ENCODE peak calls at places on chromosomes 3 and 15, in five cellular contexts. V is EL, W is NCI-H748 treated with DMSO at 0.1 percent for 48 hours, U is EH, R is Right ventricle myocardium superior. Q is an unnamed sample.

GRCh38 chr3:56969851-56970250 is 90.6 kb upstream of the SPATA12 start:
- DNase-seq in V (peak; percentile 34), W (no peak), U (no peak), R (no peak), Q (no peak)

GRCh38 chr15:60400957-60401356 is 3.2 kb upstream of the ANXA2 start:
- DNase-seq in V (peak; percentile 8), W (no peak), U (no peak), R (no peak), Q (no peak)

GRCh38 chr3:132660056-132660744 is at the start of gene UBA5:
- DNase-seq in V (peak; percentile 77), W (no peak), U (peak; percentile 77), R (peak; percentile 81), Q (peak; percentile 83)

GRCh38 chr15:82802497-82802896 is 3.4 kb downstream of the FSD2 start:
- DNase-seq in V (no peak), W (no peak), U (no peak), R (no peak), Q (no peak)

GRCh38 chr3:4426261-4426781 is 40.7 kb downstream of the SUMF1 start:
- DNase-seq in V (no peak), W (no peak), U (no peak), R (no peak), Q (no peak)

GRCh38 chr3:107431298-107432012 is 54.2 kb downstream of the CCDC54 start:
- DNase-seq in V (peak; percentile 81), W (peak; percentile 35), U (peak; percentile 84), R (peak; percentile 81), Q (peak; percentile 79)

GRCh38 chr3:182843478-182843877 is 50.2 kb downstream of the ATP11B start:
- DNase-seq in V (no peak), W (no peak), U (peak; percentile 42), R (no peak), Q (no peak)

GRCh38 chr15:39479916-39480315 is 101.0 kb upstream of the THBS1 start:
- DNase-seq in V (peak; percentile 39), W (no peak), U (no peak), R (no peak), Q (no peak)

GRCh38 chr15:92869977-92870644 is 30.0 kb upstream of the CHD2 start:
- DNase-seq in V (peak; percentile 31), W (no peak), U (no peak), R (no peak), Q (no peak)

GRCh38 chr3:127483005-127483641 is 107.4 kb downstream of the TPRA1 start:
- DNase-seq in V (no peak), W (no peak), U (no peak), R (no peak), Q (no peak)

GRCh38 chr3:190673157-190673556 is 159.3 kb downstream of the IL1RAP start:
- DNase-seq in V (peak; percentile 41), W (no peak), U (peak; percentile 70), R (no peak), Q (no peak)

GRCh38 chr3:11128682-11129632 is 25.3 kb upstream of the HRH1 start:
- DNase-seq in V (peak; percentile 25), W (no peak), U (peak; percentile 38), R (no peak), Q (no peak)

GRCh38 chr15:92393287-92393993 is at the start of gene ST8SIA2:
- DNase-seq in V (no peak), W (peak; percentile 22), U (peak; percentile 2), R (no peak), Q (peak; percentile 37)

GRCh38 chr3:194730369-194730768 is 44.7 kb downstream of the FAM43A start:
- DNase-seq in V (peak; percentile 21), W (peak; percentile 87), U (no peak), R (no peak), Q (peak; percentile 70)

GRCh38 chr15:86735244-86736040 is 655.8 kb downstream of the AGBL1 start:
- DNase-seq in V (no peak), W (peak; percentile 80), U (no peak), R (no peak), Q (no peak)

GRCh38 chr3:156750874-156751245 is 75.3 kb upstream of the LEKR1 start:
- DNase-seq in V (peak; percentile 66), W (no peak), U (peak; percentile 83), R (no peak), Q (no peak)

GRCh38 chr15:94047566-94047965 is 183.8 kb upstream of the MCTP2 start:
- DNase-seq in V (no peak), W (no peak), U (no peak), R (no peak), Q (no peak)